ENCODE peak calls at places on chromosomes 2 and 18, in five cellular contexts. S, W, B, H and T are unnamed samples.

GRCh38 chr2:20618886-20619521 is 31.9 kb downstream of the HS1BP3 start:
- DNase-seq in B (no peak), H (no peak), W (peak), S (no peak), T (no peak)

GRCh38 chr2:104863229-104863584 is 9.3 kb downstream of the POU3F3 start:
- DNase-seq in H (no peak), W (no peak), S (no peak), B (no peak), T (no peak)

GRCh38 chr2:45821558-45822271 is 170.2 kb downstream of the PRKCE start:
- DNase-seq in W (no peak), H (peak), B (peak), S (no peak), T (peak)

GRCh38 chr18:12656671-12657047 is 1.2 kb downstream of the SPIRE1 start:
- DNase-seq in W (no peak), H (peak), B (no peak), S (no peak), T (no peak)

GRCh38 chr2:191150451-191151314 is at the start of gene STAT4:
- DNase-seq in H (no peak), B (no peak), S (peak), W (peak), T (no peak)

GRCh38 chr18:50183556-50183955 is 11.4 kb downstream of the MYO5B start:
- DNase-seq in B (no peak), H (peak), S (no peak), W (no peak), T (peak)

GRCh38 chr18:25453556-25454269 is 101.7 kb upstream of the ZNF521 start:
- DNase-seq in B (no peak), S (no peak), H (no peak), W (no peak), T (peak)

GRCh38 chr2:11656671-11657101 is 13.3 kb downstream of the NTSR2 start:
- DNase-seq in W (no peak), H (no peak), B (no peak), S (no peak), T (no peak)

GRCh38 chr2:204705243-204705971 is 160.1 kb downstream of the PARD3B start:
- DNase-seq in B (no peak), H (peak), S (no peak), W (no peak), T (peak)

GRCh38 chr2:47796090-47796697 is 13.2 kb downstream of the MSH6 start:
- DNase-seq in H (no peak), S (no peak), B (no peak), W (no peak), T (no peak)

GRCh38 chr2:215826376-215826775 is 187.0 kb downstream of the MREG start:
- DNase-seq in W (no peak), B (no peak), H (no peak), S (no peak), T (no peak)

GRCh38 chr18:13110559-13110958 is 108.0 kb upstream of the LDLRAD4 start:
- DNase-seq in W (no peak), S (no peak), H (no peak), B (no peak), T (no peak)

GRCh38 chr18:36527740-36528455 is 230.4 kb downstream of the FHOD3 start:
- DNase-seq in H (no peak), W (no peak), S (no peak), B (no peak), T (no peak)

GRCh38 chr18:62420513-62421209 is 95.6 kb downstream of the TNFRSF11A start:
- DNase-seq in H (peak), S (peak), W (no peak), B (no peak), T (peak)

GRCh38 chr2:187319441-187320108 is 128.5 kb downstream of the CALCRL start:
- DNase-seq in B (no peak), H (peak), W (no peak), S (no peak), T (peak)

GRCh38 chr2:234003972-234004617 is 46.4 kb upstream of the SPP2 start:
- DNase-seq in B (peak), S (no peak), W (no peak), H (peak), T (peak)

GRCh38 chr2:197399887-197400540 is 34.8 kb downstream of the SF3B1 start:
- DNase-seq in H (no peak), W (no peak), S (no peak), B (no peak), T (peak)